ENCODE peak calls at places on chromosomes 6 and 20, in ten cellular contexts. U, E, X, M, J, F, Y, A, T and B are unnamed samples.

GRCh38 chr20:13800728-13801134 is 15.9 kb downstream of the NDUFAF5 start:
- DNase-seq in E (no peak), T (peak), A (no peak), J (peak), U (no peak), Y (peak), X (no peak), M (peak), F (peak), B (no peak)

GRCh38 chr6:32178547-32179440 is 589 bp downstream of the RNF5 start:
- DNase-seq in Y (no peak), F (no peak), U (no peak), T (no peak), X (no peak), E (no peak), J (no peak), A (no peak), M (no peak), B (no peak)

GRCh38 chr6:17589402-17590116 is 10.5 kb upstream of the FAM8A1 start:
- DNase-seq in T (no peak), U (no peak), M (no peak), Y (peak), X (no peak), J (no peak), E (no peak), F (no peak), A (no peak), B (no peak)

GRCh38 chr6:109484161-109484560 is 1.1 kb upstream of the ZBTB24 start:
- DNase-seq in M (no peak), F (no peak), U (no peak), E (no peak), Y (no peak), X (no peak), A (no peak), J (no peak), T (no peak), B (no peak)

GRCh38 chr6:112195166-112195565 is 59.2 kb downstream of the LAMA4 start:
- DNase-seq in E (no peak), Y (no peak), M (no peak), A (no peak), J (no peak), X (no peak), T (no peak), U (no peak), F (no peak), B (no peak)

GRCh38 chr20:3307695-3308094 is 68.7 kb upstream of the SLC4A11 start:
- DNase-seq in A (no peak), E (no peak), F (no peak), T (no peak), Y (no peak), J (no peak), X (no peak), M (no peak), U (no peak), B (no peak)

GRCh38 chr20:17951323-17951722 is 17.3 kb downstream of the SNX5 start:
- DNase-seq in Y (no peak), A (no peak), M (no peak), T (no peak), U (no peak), J (no peak), E (no peak), F (no peak), X (no peak), B (no peak)

GRCh38 chr20:32611286-32611685 is 26.2 kb upstream of the NOL4L start:
- DNase-seq in F (no peak), E (no peak), J (no peak), T (no peak), Y (no peak), U (no peak), M (no peak), X (no peak), A (no peak), B (no peak)

GRCh38 chr20:4174909-4175308 is 159.6 kb upstream of the RNF24 start:
- DNase-seq in A (no peak), Y (no peak), X (no peak), E (no peak), U (no peak), M (no peak), T (no peak), J (no peak), F (no peak), B (no peak)

GRCh38 chr6:105452924-105453756 is 50.3 kb upstream of the PREP start:
- DNase-seq in Y (no peak), X (no peak), T (no peak), A (peak), E (no peak), J (no peak), F (no peak), M (no peak), U (no peak), B (no peak)

GRCh38 chr20:8749986-8750385 is 318.9 kb upstream of the PLCB4 start:
- DNase-seq in J (no peak), M (no peak), E (no peak), U (no peak), A (no peak), X (no peak), T (no peak), F (no peak), Y (peak), B (no peak)

GRCh38 chr20:43900062-43900461 is 14.6 kb upstream of the TOX2 start:
- DNase-seq in E (no peak), U (no peak), F (no peak), J (no peak), T (no peak), Y (no peak), X (no peak), A (no peak), M (no peak), B (no peak)

GRCh38 chr20:37318046-37318445 is 27.9 kb upstream of the SRC start:
- DNase-seq in X (no peak), T (no peak), E (no peak), J (no peak), M (no peak), A (no peak), F (no peak), Y (no peak), U (no peak), B (no peak)

GRCh38 chr6:47042238-47042843 is at the start of gene ADGRF1:
- DNase-seq in J (no peak), X (no peak), E (no peak), M (no peak), F (no peak), A (no peak), T (no peak), U (no peak), Y (peak), B (no peak)

GRCh38 chr6:163301721-163302635 is 112.5 kb upstream of the QKI start:
- DNase-seq in U (no peak), T (no peak), Y (no peak), M (no peak), F (no peak), A (no peak), X (no peak), E (no peak), J (peak), B (no peak)

GRCh38 chr6:168428863-168429262 is 12.1 kb upstream of the SMOC2 start:
- DNase-seq in T (no peak), M (no peak), U (no peak), A (no peak), E (no peak), J (no peak), Y (no peak), F (no peak), X (no peak), B (no peak)

DNA sequence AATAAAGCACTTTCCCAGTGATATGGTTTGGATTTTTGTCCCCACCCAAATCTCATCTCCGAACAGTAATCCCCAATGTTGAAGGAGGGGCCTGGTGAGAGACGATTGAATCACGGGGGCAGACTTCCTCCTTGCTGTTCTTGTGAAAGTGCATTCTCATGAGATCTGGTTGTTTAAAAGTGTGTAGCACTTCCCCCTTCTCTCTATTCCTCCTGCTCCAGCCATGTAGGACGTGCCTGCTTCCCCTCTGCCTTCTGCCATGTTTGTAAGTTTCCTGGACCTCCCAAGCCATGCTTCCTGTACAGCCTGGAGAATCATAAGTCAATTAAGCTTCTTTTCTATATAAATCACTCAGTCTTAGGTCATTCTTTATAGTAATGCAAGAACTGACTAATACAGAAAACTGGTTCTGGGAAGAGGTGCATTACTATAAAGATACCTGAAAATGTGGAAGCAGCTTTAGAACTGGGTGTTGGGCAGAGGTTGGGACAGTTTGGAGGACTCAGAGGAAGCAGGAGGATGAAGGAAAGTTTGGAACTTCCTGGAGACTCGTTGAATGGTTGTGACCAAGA is 7.4 kb downstream of the EPM2A start:
- DNase-seq in J (no peak), X (no peak), F (no peak), A (no peak), U (no peak), T (no peak), Y (peak), E (no peak), M (no peak), B (no peak)
- TF ChIP-seq CTCF in J (no peak), X (no peak), F (no peak), A (no peak), U (no peak), T (no peak), Y (no peak), E (no peak), M (no peak), B (no peak)

DNA sequence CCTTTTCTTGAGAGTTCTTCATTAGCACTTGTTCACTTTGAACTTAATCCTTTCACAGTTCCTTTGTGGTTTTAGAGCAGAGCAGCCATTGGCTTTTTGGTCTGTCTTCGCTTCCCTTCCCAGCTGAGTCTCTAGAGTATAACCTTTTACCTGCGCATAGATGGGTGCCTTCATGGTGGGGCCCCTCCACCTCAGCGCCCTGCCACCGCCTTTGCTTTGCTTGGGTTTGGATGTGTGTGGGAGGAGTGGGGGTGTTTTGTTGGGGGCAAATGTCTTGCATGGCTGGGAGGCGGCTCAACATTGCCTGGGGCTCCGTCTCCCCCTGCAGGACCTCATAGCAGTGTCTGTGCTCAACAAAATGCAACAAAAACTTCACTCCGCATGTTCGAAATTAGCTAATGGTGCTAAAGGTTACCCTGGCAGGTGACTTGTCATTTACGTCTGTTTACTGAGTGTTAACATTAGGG is 11.9 kb downstream of the PYGB start:
- DNase-seq in T (no peak), M (no peak), A (no peak), E (no peak), Y (no peak), U (no peak), X (no peak), F (peak), J (no peak), B (no peak)
- TF ChIP-seq CTCF in T (no peak), M (no peak), A (no peak), E (no peak), Y (no peak), U (no peak), X (no peak), F (no peak), J (no peak), B (no peak)

DNA sequence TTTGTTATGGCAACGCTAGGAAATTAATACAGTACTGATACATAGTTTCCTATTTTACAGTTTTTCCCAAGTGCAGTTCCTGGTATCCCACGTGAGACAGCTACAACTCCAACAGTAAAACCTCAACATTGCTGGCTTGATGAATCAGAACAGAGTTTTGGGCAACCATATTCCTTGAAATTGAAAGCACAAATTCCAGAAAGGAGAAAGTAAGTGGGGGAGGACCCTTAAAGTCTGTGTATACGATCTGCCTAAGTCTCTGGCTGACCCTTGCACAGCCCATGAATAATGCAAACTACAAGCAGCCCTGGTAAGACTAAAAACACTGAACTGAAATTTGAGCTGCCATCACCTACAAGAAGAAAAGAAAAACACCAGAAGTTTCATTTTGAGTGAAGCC is 505.0 kb upstream of the NRSN1 start:
- DNase-seq in Y (no peak), J (no peak), T (no peak), E (no peak), M (no peak), F (no peak), U (no peak), X (no peak), A (no peak), B (no peak)
- TF ChIP-seq CTCF in Y (no peak), J (no peak), T (no peak), E (no peak), M (no peak), F (no peak), U (no peak), X (no peak), A (no peak), B (no peak)

GRCh38 chr6:148044921-148045320 is 297.7 kb upstream of the SASH1 start:
- DNase-seq in J (no peak), Y (no peak), F (no peak), X (no peak), U (no peak), E (no peak), T (no peak), M (no peak), A (no peak), B (no peak)
- TF ChIP-seq CTCF in J (no peak), Y (no peak), F (no peak), X (no peak), U (no peak), E (no peak), T (no peak), M (no peak), A (no peak), B (no peak)

DNA sequence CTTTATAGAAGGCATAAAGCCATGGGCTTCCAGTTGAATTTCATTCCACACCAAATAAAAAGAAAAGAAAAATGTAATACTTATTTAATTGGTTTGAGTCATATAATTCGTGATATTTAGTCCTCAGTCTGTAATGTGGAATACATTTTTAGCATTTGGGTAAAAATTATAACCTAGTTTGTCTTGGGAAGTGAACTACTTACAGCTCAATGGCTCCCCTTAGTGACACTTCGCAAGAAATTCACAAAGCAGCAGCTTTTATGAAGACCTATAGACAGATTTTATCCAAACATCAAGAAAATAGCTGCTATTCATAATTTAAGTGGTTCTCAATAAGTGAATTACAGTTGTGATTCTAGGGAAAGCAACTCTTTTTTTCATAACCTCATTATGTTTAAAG is 72.1 kb downstream of the RSPO3 start:
- DNase-seq in T (no peak), M (no peak), X (no peak), F (no peak), E (no peak), U (no peak), J (peak), A (no peak), Y (peak), B (no peak)
- TF ChIP-seq CTCF in T (no peak), M (peak), X (peak), F (no peak), E (no peak), U (peak), J (peak), A (no peak), Y (peak), B (peak)

DNA sequence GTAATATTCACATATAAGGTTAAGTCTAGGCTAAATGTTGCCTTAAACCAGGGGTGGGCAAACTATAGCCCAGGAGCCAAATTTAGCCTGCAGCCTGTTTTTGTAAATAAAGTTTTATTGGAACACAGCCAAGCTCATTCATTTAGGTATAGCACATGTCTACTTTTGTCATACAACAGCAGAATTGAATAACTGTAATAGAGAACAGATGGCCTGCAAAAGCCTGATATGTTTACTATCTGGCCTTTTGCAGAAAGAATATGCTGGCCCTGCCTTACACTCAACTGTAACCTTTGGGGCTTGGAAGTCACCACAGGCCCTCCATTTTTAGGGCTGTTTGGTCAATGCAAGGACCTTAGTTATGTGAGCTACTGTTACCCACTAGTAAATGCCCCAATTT is 17.7 kb upstream of the BCLAF1 start:
- DNase-seq in T (no peak), Y (no peak), J (no peak), E (no peak), M (no peak), A (no peak), X (no peak), U (no peak), F (no peak), B (no peak)
- TF ChIP-seq CTCF in T (no peak), Y (no peak), J (no peak), E (no peak), M (no peak), A (no peak), X (no peak), U (no peak), F (no peak), B (no peak)